ENCODE peak calls at places on chromosomes 12 and 14, in eight cellular contexts. N is Karpas-422, M is ELR, I is RWPE1, X is nucleus accumbens, J is HTR-8/SVneo, K is GM03348, S is amniotic epithelial cell. A is an unnamed sample.

GRCh38 chr12:14952295-14952995 is 9.0 kb downstream of the ARHGDIB start:
- DNase-seq in N (peak; percentile 76), X (no peak), I (peak; percentile 64), S (peak; percentile 97), J (peak; percentile 4), M (peak; percentile 96), K (peak; percentile 65), A (no peak)

GRCh38 chr14:32561520-32561919 is 232.4 kb downstream of the AKAP6 start:
- DNase-seq in S (peak; percentile 91), M (peak; percentile 29), I (no peak), X (no peak), K (peak; percentile 59), J (peak; percentile 32), N (no peak), A (no peak)

GRCh38 chr12:77782034-77782433 is 48.7 kb upstream of the NAV3 start:
- DNase-seq in K (no peak), N (no peak), M (no peak), J (no peak), I (no peak), X (no peak), S (no peak), A (no peak)

GRCh38 chr14:65224799-65225198 is 122.5 kb upstream of the MAX start:
- DNase-seq in M (no peak), K (no peak), J (no peak), X (peak; percentile 66), N (no peak), I (no peak), S (no peak), A (no peak)

GRCh38 chr12:28027328-28027727 is 54.8 kb upstream of the PTHLH start:
- DNase-seq in S (no peak), X (no peak), N (no peak), M (no peak), I (no peak), K (no peak), J (no peak), A (no peak)

GRCh38 chr12:93526786-93527428 is 45.6 kb upstream of the SOCS2 start:
- DNase-seq in N (no peak), K (peak; percentile 69), I (peak; percentile 61), J (peak; percentile 70), X (no peak), S (peak; percentile 94), M (peak; percentile 95), A (no peak)

GRCh38 chr12:124774462-124775167 is 89.0 kb downstream of the SCARB1 start:
- DNase-seq in I (no peak), N (peak; percentile 82), K (peak; percentile 80), M (peak; percentile 70), X (peak; percentile 62), J (no peak), S (peak; percentile 98), A (no peak)

GRCh38 chr12:4355843-4356327 is 23.6 kb downstream of the FGF23 start:
- DNase-seq in X (no peak), I (no peak), K (no peak), N (peak; percentile 85), J (no peak), S (no peak), M (peak; percentile 44), A (no peak)

GRCh38 chr12:2493086-2493485 is 301.7 kb upstream of the FKBP4 start:
- DNase-seq in N (no peak), J (no peak), M (no peak), X (no peak), K (no peak), S (no peak), I (no peak), A (peak; percentile 66)

GRCh38 chr14:51095854-51096823 is 1.2 kb upstream of the TRIM9 start:
- DNase-seq in K (peak; percentile 6), S (peak; percentile 67), X (peak; percentile 78), M (peak; percentile 43), N (peak; percentile 59), J (peak; percentile 11), I (no peak), A (no peak)

GRCh38 chr12:27319394-27319793 is 13.2 kb upstream of the BMAL2 start:
- DNase-seq in N (no peak), M (peak; percentile 82), K (peak; percentile 67), S (peak; percentile 68), J (no peak), X (no peak), I (peak; percentile 23), A (no peak)

GRCh38 chr14:38207342-38207741 is 362 bp upstream of the SSTR1 start:
- DNase-seq in J (no peak), M (peak; percentile 32), I (no peak), S (no peak), N (no peak), K (no peak), X (no peak), A (no peak)

GRCh38 chr12:6407206-6407954 is 23.4 kb downstream of the LTBR start:
- DNase-seq in I (no peak), K (no peak), S (no peak), J (no peak), N (no peak), X (no peak), M (no peak), A (no peak)

GRCh38 chr12:132222096-132222807 is 78.0 kb downstream of the NOC4L start:
- DNase-seq in J (peak; percentile 65), I (peak; percentile 23), X (no peak), S (peak; percentile 4), K (peak; percentile 28), M (peak; percentile 41), N (peak; percentile 60), A (no peak)

GRCh38 chr12:25155031-25155576 is 39.9 kb downstream of the DNAI7 start:
- DNase-seq in K (peak; percentile 37), J (peak; percentile 41), S (peak; percentile 38), I (peak; percentile 51), M (peak; percentile 77), N (peak; percentile 82), X (no peak), A (no peak)

GRCh38 chr12:70994217-70994788 is 73.8 kb upstream of the PTPRR start:
- DNase-seq in M (no peak), J (no peak), I (no peak), X (no peak), S (peak; percentile 22), K (peak; percentile 59), N (no peak), A (no peak)

GRCh38 chr12:27810756-27811155 is 30.7 kb upstream of the MANSC4 start:
- DNase-seq in M (no peak), I (no peak), J (no peak), S (no peak), N (no peak), K (no peak), X (no peak), A (no peak)

GRCh38 chr14:28652782-28653181 is 113.8 kb upstream of the FOXG1 start:
- DNase-seq in N (no peak), I (peak; percentile 69), J (no peak), K (no peak), X (no peak), M (peak; percentile 88), S (peak; percentile 92), A (no peak)

GRCh38 chr14:102966256-102966655 is 43.8 kb downstream of the AMN start:
- DNase-seq in S (no peak), J (no peak), M (no peak), X (no peak), N (no peak), K (no peak), I (no peak), A (no peak)

GRCh38 chr14:75628816-75629215 is 31.9 kb downstream of the ERG28 start:
- DNase-seq in J (no peak), M (no peak), N (no peak), K (no peak), X (no peak), I (no peak), S (no peak), A (no peak)

GRCh38 chr12:41407240-41407799 is 219.2 kb downstream of the PDZRN4 start:
- DNase-seq in S (no peak), K (no peak), N (no peak), I (no peak), M (no peak), J (no peak), X (no peak), A (no peak)

GRCh38 chr14:63551338-63551737 is 8.2 kb upstream of the PPP2R5E start:
- DNase-seq in N (no peak), I (peak; percentile 49), M (peak; percentile 64), K (peak; percentile 53), J (peak; percentile 68), S (peak; percentile 19), X (no peak), A (no peak)

GRCh38 chr12:4279120-4279690 is 5.6 kb downstream of the CCND2 start:
- DNase-seq in M (no peak), N (no peak), S (no peak), X (no peak), K (no peak), J (no peak), I (no peak), A (no peak)

GRCh38 chr12:121748218-121748570 is 35.6 kb downstream of the TMEM120B start:
- DNase-seq in J (no peak), M (no peak), I (no peak), S (peak; percentile 13), N (no peak), X (no peak), K (no peak), A (no peak)

GRCh38 chr12:65620026-65620425 is 204.3 kb upstream of the HMGA2 start:
- DNase-seq in N (no peak), K (no peak), I (no peak), J (no peak), X (no peak), M (no peak), S (no peak), A (no peak)

GRCh38 chr12:115322275-115322674 is 638.3 kb upstream of the TBX3 start:
- DNase-seq in I (peak; percentile 55), M (peak; percentile 61), N (peak; percentile 45), K (peak; percentile 37), J (no peak), X (no peak), S (no peak), A (no peak)

GRCh38 chr14:52429451-52429850 is 115.3 kb downstream of the PTGER2 start:
- DNase-seq in N (no peak), K (no peak), J (no peak), I (peak; percentile 4), M (no peak), S (no peak), X (no peak), A (no peak)

GRCh38 chr14:84520711-84521338 is 1009.1 kb upstream of the FLRT2 start:
- DNase-seq in X (no peak), I (no peak), M (no peak), S (peak; percentile 52), N (no peak), K (no peak), J (no peak), A (no peak)

GRCh38 chr12:122227341-122227740 is 1.5 kb upstream of the DIABLO start:
- DNase-seq in K (no peak), N (no peak), M (no peak), J (no peak), X (no peak), I (no peak), S (no peak), A (no peak)

GRCh38 chr14:33556382-33557121 is 394.3 kb downstream of the EGLN3 start:
- DNase-seq in S (peak; percentile 89), M (peak; percentile 36), I (peak; percentile 34), J (peak; percentile 22), N (no peak), X (no peak), K (peak; percentile 6), A (no peak)

GRCh38 chr14:104222396-104223036 is 84.1 kb downstream of the KIF26A start:
- DNase-seq in K (no peak), X (no peak), N (no peak), M (no peak), J (no peak), S (no peak), I (no peak), A (no peak)

GRCh38 chr14:38549549-38549948 is 293.7 kb upstream of the CLEC14A start:
- DNase-seq in I (no peak), M (no peak), N (no peak), S (no peak), J (no peak), K (no peak), X (no peak), A (no peak)

GRCh38 chr14:104870368-104871144 is 5.5 kb downstream of the CEP170B start:
- DNase-seq in K (no peak), N (peak; percentile 80), S (no peak), I (no peak), J (no peak), X (no peak), M (no peak), A (no peak)

GRCh38 chr12:12896261-12896660 is 4.9 kb downstream of the GPRC5A start:
- DNase-seq in S (peak; percentile 94), X (no peak), I (no peak), J (no peak), M (peak; percentile 88), K (peak; percentile 46), N (no peak), A (no peak)

A was measured in cardiac septum.